ENCODE peak calls at places on chromosomes 16 and 17, in four cellular contexts. Q is GM13977, A is fibroblast of lung, V is pancreas. G is an unnamed sample.
A peak's percentile ranks its signal among the peaks of the same experiment; 100 is the strongest.

GRCh38 chr17:83053021-83053778 is 26.2 kb upstream of the METRNL start:
- DNase-seq in Q (no peak), A (peak; percentile 27), V (peak; percentile 56), G (no peak)

GRCh38 chr17:10051112-10051511 is 146.0 kb upstream of the RCVRN start:
- DNase-seq in Q (no peak), A (no peak), V (no peak), G (no peak)

GRCh38 chr17:77496401-77496801 is 355.6 kb downstream of the SEC14L1 start:
- DNase-seq in Q (no peak), A (no peak), V (peak; percentile 38), G (no peak)

GRCh38 chr17:66474810-66475497 is 172.5 kb downstream of the PRKCA start:
- DNase-seq in Q (no peak), A (no peak), V (no peak), G (no peak)

GRCh38 chr17:33521784-33522183 is 228.7 kb upstream of the ASIC2 start:
- DNase-seq in Q (no peak), A (no peak), V (no peak), G (peak; percentile 38)

GRCh38 chr17:77473615-77474226 is 333.0 kb downstream of the SEC14L1 start:
- DNase-seq in Q (no peak), A (no peak), V (no peak), G (no peak)

GRCh38 chr16:47524007-47524405 is 62.9 kb downstream of the PHKB start:
- DNase-seq in Q (no peak), A (no peak), V (no peak), G (no peak)

GRCh38 chr16:74868501-74868900 is 93.9 kb upstream of the FA2H start:
- DNase-seq in Q (no peak), A (no peak), V (no peak), G (no peak)

GRCh38 chr17:8696951-8697745 is 47.5 kb downstream of the CCDC42 start:
- DNase-seq in Q (no peak), A (peak; percentile 95), V (no peak), G (no peak)
- TF ChIP-seq CTCF in Q (no peak), A (no peak), V (no peak), G (no peak)

DNA sequence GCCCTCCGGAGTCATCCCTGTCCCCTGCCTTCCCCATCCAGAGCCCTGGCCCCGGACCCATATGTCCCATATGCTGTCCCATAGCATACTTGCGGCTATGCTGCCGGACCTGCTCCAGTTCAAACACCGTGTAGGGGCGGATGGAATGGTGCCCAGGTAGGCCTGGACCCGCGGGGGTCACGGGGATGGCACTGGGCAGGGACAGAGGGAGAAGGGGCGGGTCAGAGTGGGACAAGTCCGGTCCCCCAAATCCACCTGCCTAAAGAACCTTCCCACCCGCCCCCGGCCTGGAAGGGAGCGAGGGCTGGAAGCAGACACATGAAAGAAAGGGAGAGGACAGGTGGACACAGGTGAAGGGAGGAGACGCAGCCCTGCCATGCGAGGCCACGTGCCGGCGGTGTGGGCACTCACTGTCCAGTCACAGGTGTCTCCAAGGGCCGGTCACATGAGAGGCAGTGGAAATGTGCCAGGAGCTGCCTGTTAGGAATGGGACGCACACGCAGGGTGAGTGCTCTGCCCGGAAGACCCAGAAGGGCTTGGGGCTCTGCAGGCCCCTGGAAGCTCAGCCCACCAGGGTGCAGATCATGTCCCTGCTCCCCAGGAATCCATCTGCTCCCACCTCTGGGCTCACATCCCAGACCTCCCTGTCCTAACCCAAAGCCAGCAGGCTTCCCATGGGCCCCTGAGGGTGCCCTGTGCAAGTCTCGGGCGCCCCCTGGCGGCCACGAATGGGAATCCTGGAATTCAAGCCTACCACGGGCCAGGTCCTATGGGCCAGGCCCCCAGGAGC is 14.0 kb downstream of the UBALD2 start:
- DNase-seq in Q (peak; percentile 87), A (peak; percentile 72), V (peak; percentile 99), G (peak; percentile 92)
- TF ChIP-seq CTCF in Q (peak; percentile 98), A (peak; percentile 88), V (peak; percentile 95), G (peak; percentile 90)

GRCh38 chr17:13761221-13761620 is 159.5 kb upstream of the HS3ST3A1 start:
- DNase-seq in Q (no peak), A (peak; percentile 12), V (no peak), G (no peak)
- TF ChIP-seq CTCF in Q (no peak), A (no peak), V (no peak), G (no peak)

GRCh38 chr17:41885733-41886132 is 20.5 kb upstream of the KLHL11 start:
- DNase-seq in Q (no peak), A (no peak), V (no peak), G (no peak)
- TF ChIP-seq CTCF in Q (peak; percentile 34), A (peak; percentile 26), V (no peak), G (peak; percentile 1)

GRCh38 chr17:80961516-80961915 is 30.1 kb upstream of the CHMP6 start:
- DNase-seq in Q (no peak), A (no peak), V (no peak), G (no peak)
- TF ChIP-seq CTCF in Q (no peak), A (no peak), V (no peak), G (no peak)

DNA sequence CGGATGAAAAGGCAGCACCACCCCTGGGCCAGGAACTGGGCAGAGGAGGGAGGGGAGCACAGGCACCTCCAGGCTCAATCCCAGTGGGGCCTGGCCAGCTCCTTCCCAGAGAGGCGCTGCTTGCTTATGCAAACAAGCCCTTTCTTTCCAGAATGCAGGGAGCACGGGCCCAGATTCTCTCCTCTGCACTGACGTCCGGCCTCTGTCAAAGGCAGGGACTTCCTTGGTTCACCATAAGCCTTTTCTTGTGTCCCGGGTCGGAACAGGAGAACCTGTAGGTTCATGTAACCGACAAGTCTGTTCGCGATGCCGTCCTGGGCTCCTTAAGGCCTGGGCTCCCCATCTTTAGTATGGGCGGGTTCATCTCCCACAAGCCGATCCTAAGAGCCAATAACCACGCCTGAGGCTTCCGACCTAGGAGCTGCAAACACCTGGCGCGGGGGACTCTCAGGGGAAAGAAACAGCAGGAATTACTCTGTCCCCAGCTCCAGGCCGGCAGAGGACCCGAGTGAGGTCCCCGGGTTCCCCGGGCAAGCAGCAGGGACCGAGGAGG is 16.3 kb downstream of the ENPP7 start:
- DNase-seq in Q (no peak), A (no peak), V (no peak), G (no peak)
- TF ChIP-seq CTCF in Q (no peak), A (no peak), V (no peak), G (no peak)

DNA sequence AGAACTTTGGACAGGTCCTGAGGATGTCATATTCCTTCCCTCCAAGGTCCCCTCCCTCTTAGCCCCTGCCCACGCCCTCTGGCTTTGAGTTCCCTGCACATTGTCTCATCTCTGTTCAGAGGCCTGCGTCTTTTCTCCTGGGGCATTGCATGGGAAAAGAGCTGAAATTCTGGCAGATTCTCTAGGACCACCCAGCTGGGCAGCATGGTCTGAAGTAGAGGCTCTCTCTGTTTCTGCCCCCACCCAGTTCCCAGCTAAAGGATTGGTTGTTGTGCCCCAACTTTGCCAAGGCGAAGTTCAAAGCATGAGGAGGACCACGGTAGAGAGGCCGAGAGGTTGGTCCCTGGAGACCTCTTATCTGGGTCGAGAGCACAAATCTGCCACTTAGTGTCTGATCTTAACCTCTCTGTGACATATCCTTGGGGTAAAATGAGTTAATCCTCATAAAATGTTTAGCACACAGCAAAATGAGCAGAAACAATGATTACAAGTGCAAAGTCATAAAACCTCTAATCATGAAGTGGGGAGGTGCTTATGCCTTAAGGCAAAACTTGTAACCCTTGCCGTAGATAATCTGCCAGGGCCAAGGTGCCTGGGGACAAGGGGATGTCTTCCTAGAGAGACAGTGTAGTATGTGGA is 2.4 kb downstream of the ABAT start:
- DNase-seq in Q (no peak), A (no peak), V (no peak), G (no peak)
- TF ChIP-seq CTCF in Q (no peak), A (no peak), V (no peak), G (no peak)

DNA sequence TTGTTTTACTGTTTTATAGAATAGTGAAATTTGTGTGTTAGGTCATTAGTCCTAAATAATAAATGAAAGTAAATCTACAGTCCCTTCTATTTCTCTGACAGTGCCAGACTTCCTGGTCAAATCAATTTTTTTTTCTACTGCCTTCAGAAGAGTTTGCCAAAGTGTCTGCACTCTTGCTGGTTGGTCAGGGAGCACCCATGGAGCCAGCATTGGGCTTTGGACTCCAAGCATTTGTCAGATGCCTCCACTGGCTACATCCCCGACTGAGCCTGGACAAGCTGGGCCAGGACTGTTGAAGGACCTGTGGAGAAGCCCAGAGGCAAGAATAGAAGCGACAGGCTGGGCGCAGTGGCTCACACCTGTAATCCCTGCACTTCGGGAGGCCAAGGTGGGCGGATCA is 53.7 kb downstream of the ELAC2 start:
- DNase-seq in Q (no peak), A (no peak), V (no peak), G (no peak)
- TF ChIP-seq CTCF in Q (no peak), A (no peak), V (no peak), G (no peak)

GRCh38 chr16:56041556-56042140 is 149.6 kb upstream of the GNAO1 start:
- DNase-seq in Q (peak; percentile 27), A (no peak), V (no peak), G (peak; percentile 41)
- TF ChIP-seq CTCF in Q (peak; percentile 48), A (no peak), V (no peak), G (peak; percentile 47)

GRCh38 chr16:49453983-49454382 is 80.4 kb downstream of the C16orf78 start:
- DNase-seq in Q (no peak), A (no peak), V (peak; percentile 8), G (no peak)
- TF ChIP-seq CTCF in Q (no peak), A (no peak), V (no peak), G (no peak)

G was measured in GM13976.